ENCODE peak calls at places on chromosomes 7 and 10, in nine cellular contexts. One of them, this sample, is unnamed.

GRCh38 chr7:135169141-135169935 is 1.2 kb downstream of the CYREN start:
- DNase-seq in HepG2: peak; percentile 65
- DNase-seq in upper lobe of left lung: peak; percentile 69
- DNase-seq in colonic mucosa: peak; percentile 50
- DNase-seq in lower lobe of right lung: no peak
- DNase-seq in right lobe of liver: peak; percentile 75
- DNase-seq in spleen: peak; percentile 88
- DNase-seq in CD4-positive, alpha-beta T cell: peak; percentile 57
- DNase-seq in ovary: peak; percentile 39
- DNase-seq in this sample: peak; percentile 17

GRCh38 chr10:46273506-46274477 is 13.0 kb upstream of the ANTXRL start:
- DNase-seq in upper lobe of left lung: peak; percentile 20
- DNase-seq in CD4-positive, alpha-beta T cell: no peak
- DNase-seq in HepG2: peak; percentile 20
- DNase-seq in spleen: peak; percentile 57
- DNase-seq in right lobe of liver: peak; percentile 41
- DNase-seq in ovary: no peak
- DNase-seq in lower lobe of right lung: no peak
- DNase-seq in colonic mucosa: no peak
- DNase-seq in this sample: no peak

GRCh38 chr7:111138196-111138569 is 47.3 kb downstream of the LRRN3 start:
- DNase-seq in spleen: peak; percentile 71
- DNase-seq in lower lobe of right lung: peak; percentile 40
- DNase-seq in HepG2: no peak
- DNase-seq in CD4-positive, alpha-beta T cell: peak; percentile 40
- DNase-seq in upper lobe of left lung: no peak
- DNase-seq in ovary: no peak
- DNase-seq in right lobe of liver: peak; percentile 43
- DNase-seq in colonic mucosa: peak; percentile 26
- DNase-seq in this sample: no peak

GRCh38 chr7:152127229-152127628 is 101.8 kb downstream of the GALNT11 start:
- DNase-seq in right lobe of liver: no peak
- DNase-seq in ovary: no peak
- DNase-seq in HepG2: no peak
- DNase-seq in lower lobe of right lung: no peak
- DNase-seq in colonic mucosa: no peak
- DNase-seq in CD4-positive, alpha-beta T cell: no peak
- DNase-seq in upper lobe of left lung: no peak
- DNase-seq in spleen: no peak
- DNase-seq in this sample: no peak

GRCh38 chr10:132395704-132396494 is 1.1 kb upstream of the PWWP2B start:
- DNase-seq in HepG2: peak; percentile 62
- DNase-seq in lower lobe of right lung: peak; percentile 91
- DNase-seq in upper lobe of left lung: peak; percentile 87
- DNase-seq in CD4-positive, alpha-beta T cell: no peak
- DNase-seq in ovary: peak; percentile 92
- DNase-seq in spleen: peak; percentile 95
- DNase-seq in colonic mucosa: peak; percentile 83
- DNase-seq in right lobe of liver: peak; percentile 87
- DNase-seq in this sample: peak; percentile 57

GRCh38 chr10:27998178-27998953 is 513 bp downstream of the ODAD2 start:
- DNase-seq in CD4-positive, alpha-beta T cell: no peak
- DNase-seq in right lobe of liver: no peak
- DNase-seq in lower lobe of right lung: peak; percentile 55
- DNase-seq in HepG2: no peak
- DNase-seq in upper lobe of left lung: no peak
- DNase-seq in ovary: peak; percentile 68
- DNase-seq in spleen: peak; percentile 79
- DNase-seq in colonic mucosa: no peak
- DNase-seq in this sample: peak; percentile 16

GRCh38 chr10:31318854-31319601 is at the start of gene ZEB1:
- DNase-seq in right lobe of liver: peak; percentile 92
- DNase-seq in upper lobe of left lung: peak; percentile 91
- DNase-seq in spleen: peak; percentile 96
- DNase-seq in lower lobe of right lung: peak; percentile 86
- DNase-seq in HepG2: peak; percentile 89
- DNase-seq in colonic mucosa: peak; percentile 88
- DNase-seq in ovary: peak; percentile 87
- DNase-seq in CD4-positive, alpha-beta T cell: peak; percentile 91
- DNase-seq in this sample: peak; percentile 95

GRCh38 chr10:70695241-70696030 is 23.1 kb downstream of the ADAMTS14 start:
- DNase-seq in CD4-positive, alpha-beta T cell: no peak
- DNase-seq in spleen: no peak
- DNase-seq in colonic mucosa: no peak
- DNase-seq in upper lobe of left lung: no peak
- DNase-seq in lower lobe of right lung: no peak
- DNase-seq in right lobe of liver: no peak
- DNase-seq in HepG2: no peak
- DNase-seq in ovary: no peak
- DNase-seq in this sample: no peak

GRCh38 chr7:130150587-130150986 is 54.6 kb downstream of the TMEM209 start:
- DNase-seq in colonic mucosa: no peak
- DNase-seq in CD4-positive, alpha-beta T cell: no peak
- DNase-seq in HepG2: no peak
- DNase-seq in upper lobe of left lung: no peak
- DNase-seq in lower lobe of right lung: no peak
- DNase-seq in spleen: peak; percentile 77
- DNase-seq in right lobe of liver: no peak
- DNase-seq in ovary: no peak
- DNase-seq in this sample: no peak

GRCh38 chr7:84729284-84729683 is 457.6 kb downstream of the SEMA3D start:
- DNase-seq in lower lobe of right lung: no peak
- DNase-seq in HepG2: no peak
- DNase-seq in colonic mucosa: no peak
- DNase-seq in CD4-positive, alpha-beta T cell: no peak
- DNase-seq in upper lobe of left lung: no peak
- DNase-seq in right lobe of liver: no peak
- DNase-seq in spleen: no peak
- DNase-seq in ovary: no peak
- DNase-seq in this sample: peak; percentile 62

GRCh38 chr10:6002809-6003500 is 25.6 kb upstream of the IL15RA start:
- DNase-seq in right lobe of liver: no peak
- DNase-seq in ovary: no peak
- DNase-seq in HepG2: no peak
- DNase-seq in spleen: no peak
- DNase-seq in lower lobe of right lung: no peak
- DNase-seq in upper lobe of left lung: no peak
- DNase-seq in CD4-positive, alpha-beta T cell: no peak
- DNase-seq in colonic mucosa: peak; percentile 2
- DNase-seq in this sample: peak; percentile 7

GRCh38 chr10:99560277-99561126 is 27.8 kb downstream of the NKX2-3 start:
- DNase-seq in right lobe of liver: no peak
- DNase-seq in colonic mucosa: peak; percentile 75
- DNase-seq in ovary: no peak
- DNase-seq in CD4-positive, alpha-beta T cell: peak; percentile 26
- DNase-seq in upper lobe of left lung: peak; percentile 44
- DNase-seq in spleen: peak; percentile 38
- DNase-seq in lower lobe of right lung: no peak
- DNase-seq in HepG2: peak; percentile 55
- DNase-seq in this sample: peak; percentile 90

GRCh38 chr7:137408096-137408495 is 64.6 kb upstream of the PTN start:
- DNase-seq in colonic mucosa: no peak
- DNase-seq in spleen: no peak
- DNase-seq in HepG2: no peak
- DNase-seq in ovary: no peak
- DNase-seq in upper lobe of left lung: no peak
- DNase-seq in lower lobe of right lung: no peak
- DNase-seq in right lobe of liver: no peak
- DNase-seq in CD4-positive, alpha-beta T cell: no peak
- DNase-seq in this sample: no peak

GRCh38 chr7:47376991-47377590 is 204.8 kb downstream of the TNS3 start:
- DNase-seq in lower lobe of right lung: no peak
- DNase-seq in upper lobe of left lung: no peak
- DNase-seq in HepG2: no peak
- DNase-seq in right lobe of liver: no peak
- DNase-seq in ovary: no peak
- DNase-seq in colonic mucosa: no peak
- DNase-seq in CD4-positive, alpha-beta T cell: no peak
- DNase-seq in spleen: peak; percentile 42
- DNase-seq in this sample: no peak

DNA sequence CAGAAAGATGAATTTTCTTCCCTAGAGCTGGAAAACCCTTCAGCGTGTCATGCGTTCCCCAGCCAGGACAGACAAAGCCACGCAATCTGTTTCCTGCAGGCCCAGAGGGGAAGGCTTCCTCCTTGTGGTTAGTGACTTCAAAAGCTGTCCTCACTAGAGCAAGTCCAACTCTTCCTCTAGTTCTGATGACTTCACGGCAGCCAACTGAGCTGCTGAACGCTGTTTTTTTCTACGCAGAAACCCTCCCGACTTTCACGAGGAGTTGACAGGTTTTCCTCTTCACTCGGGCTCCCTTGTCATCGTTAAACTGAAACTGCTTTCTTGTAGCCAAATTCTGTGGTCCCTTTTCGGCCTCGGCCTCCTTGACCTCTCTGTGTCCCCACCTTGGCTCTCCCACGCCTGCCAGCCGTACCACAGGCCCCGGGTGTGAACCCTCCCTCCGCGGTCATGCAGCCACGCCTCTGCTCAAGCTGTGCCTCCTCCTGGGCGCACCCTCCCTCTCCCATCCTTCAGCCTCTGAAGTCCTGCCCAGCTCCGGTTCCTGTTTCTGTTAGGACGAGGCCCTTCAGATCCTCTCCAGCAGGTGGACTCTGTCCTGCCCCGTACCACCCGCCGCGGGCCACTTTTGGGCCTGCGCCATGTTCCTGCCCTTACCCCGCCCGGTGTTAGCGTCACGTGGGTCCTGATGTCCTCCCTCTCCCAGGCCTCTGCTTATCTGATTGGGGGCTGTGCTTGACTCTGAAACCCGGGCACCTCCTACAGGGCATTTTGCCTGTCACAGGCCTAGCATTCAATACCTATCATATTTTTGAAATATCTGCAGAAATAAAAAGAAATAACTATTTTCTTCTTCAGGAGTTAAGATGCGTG is 39.3 kb downstream of the CUX1 start:
- DNase-seq in spleen: peak; percentile 98
- DNase-seq in ovary: peak; percentile 87
- DNase-seq in HepG2: peak; percentile 95
- DNase-seq in upper lobe of left lung: peak; percentile 98
- DNase-seq in lower lobe of right lung: peak; percentile 96
- DNase-seq in right lobe of liver: peak; percentile 98
- DNase-seq in colonic mucosa: peak; percentile 97
- DNase-seq in CD4-positive, alpha-beta T cell: peak; percentile 74
- DNase-seq in this sample: no peak
- TF ChIP-seq CTCF in spleen: peak; percentile 91
- TF ChIP-seq CTCF in ovary: no peak
- TF ChIP-seq CTCF in HepG2: peak; percentile 77
- TF ChIP-seq CTCF in upper lobe of left lung: peak; percentile 50
- TF ChIP-seq CTCF in lower lobe of right lung: peak; percentile 51
- TF ChIP-seq CTCF in right lobe of liver: peak; percentile 57
- TF ChIP-seq CTCF in colonic mucosa: peak; percentile 41
- TF ChIP-seq CTCF in CD4-positive, alpha-beta T cell: peak; percentile 63
- TF ChIP-seq CTCF in this sample: peak; percentile 39

GRCh38 chr10:123445336-123445735 is 220.8 kb upstream of the GPR26 start:
- DNase-seq in colonic mucosa: no peak
- DNase-seq in HepG2: no peak
- DNase-seq in right lobe of liver: no peak
- DNase-seq in ovary: no peak
- DNase-seq in lower lobe of right lung: no peak
- DNase-seq in upper lobe of left lung: no peak
- DNase-seq in CD4-positive, alpha-beta T cell: no peak
- DNase-seq in spleen: peak; percentile 42
- DNase-seq in this sample: no peak
- H3K9me3 ChIP-seq in colonic mucosa: no peaks in the 10 kb centered on the region
- H3K9me3 ChIP-seq in HepG2: no peaks in the 10 kb centered on the region
- H3K9me3 ChIP-seq in right lobe of liver: no peaks in the 10 kb centered on the region
- H3K9me3 ChIP-seq in ovary: peaks cover 3% of the 10 kb centered on the region
- H3K9me3 ChIP-seq in lower lobe of right lung: no peaks in the 10 kb centered on the region
- H3K9me3 ChIP-seq in upper lobe of left lung: no peaks in the 10 kb centered on the region
- H3K9me3 ChIP-seq in CD4-positive, alpha-beta T cell: no peaks in the 10 kb centered on the region
- H3K9me3 ChIP-seq in spleen: no peaks in the 10 kb centered on the region
- H3K9me3 ChIP-seq in this sample: no peaks in the 10 kb centered on the region

DNA sequence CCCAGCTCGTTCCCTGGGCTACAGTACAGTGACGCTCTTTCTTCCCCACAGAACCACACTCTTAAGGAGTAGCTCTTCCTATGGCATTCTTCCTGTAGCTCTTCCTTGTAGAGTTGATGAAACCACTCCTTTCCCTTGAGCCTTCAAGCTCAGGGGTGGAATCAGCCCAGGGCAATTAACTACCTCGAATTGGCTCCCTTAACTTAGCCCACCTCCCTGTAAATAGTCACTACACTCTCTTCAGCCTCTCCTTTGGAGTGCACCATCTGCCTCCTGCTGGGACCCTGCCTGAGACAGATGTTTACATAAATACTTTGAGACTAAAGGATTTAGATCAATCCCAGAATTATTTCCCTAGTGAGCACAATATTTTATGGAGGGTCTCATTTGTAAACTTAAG is 537.8 kb upstream of the AUTS2 start:
- DNase-seq in right lobe of liver: no peak
- DNase-seq in CD4-positive, alpha-beta T cell: no peak
- DNase-seq in lower lobe of right lung: no peak
- DNase-seq in ovary: no peak
- DNase-seq in spleen: no peak
- DNase-seq in colonic mucosa: no peak
- DNase-seq in HepG2: no peak
- DNase-seq in upper lobe of left lung: no peak
- DNase-seq in this sample: no peak
- TF ChIP-seq CTCF in right lobe of liver: no peak
- TF ChIP-seq CTCF in CD4-positive, alpha-beta T cell: no peak
- TF ChIP-seq CTCF in lower lobe of right lung: no peak
- TF ChIP-seq CTCF in ovary: no peak
- TF ChIP-seq CTCF in spleen: no peak
- TF ChIP-seq CTCF in colonic mucosa: no peak
- TF ChIP-seq CTCF in HepG2: no peak
- TF ChIP-seq CTCF in upper lobe of left lung: no peak
- TF ChIP-seq CTCF in this sample: no peak

GRCh38 chr7:158559356-158559755 is 28.3 kb downstream of the PTPRN2 start:
- DNase-seq in ovary: no peak
- DNase-seq in right lobe of liver: no peak
- DNase-seq in colonic mucosa: no peak
- DNase-seq in HepG2: no peak
- DNase-seq in lower lobe of right lung: no peak
- DNase-seq in CD4-positive, alpha-beta T cell: no peak
- DNase-seq in spleen: no peak
- DNase-seq in upper lobe of left lung: no peak
- DNase-seq in this sample: no peak

GRCh38 chr7:158558816-158559215 is 28.8 kb downstream of the PTPRN2 start:
- DNase-seq in spleen: no peak
- DNase-seq in upper lobe of left lung: no peak
- DNase-seq in lower lobe of right lung: no peak
- DNase-seq in right lobe of liver: no peak
- DNase-seq in HepG2: no peak
- DNase-seq in ovary: no peak
- DNase-seq in colonic mucosa: no peak
- DNase-seq in CD4-positive, alpha-beta T cell: no peak
- DNase-seq in this sample: no peak

GRCh38 chr7:158555034-158555520 is 32.5 kb downstream of the PTPRN2 start:
- DNase-seq in HepG2: no peak
- DNase-seq in ovary: no peak
- DNase-seq in lower lobe of right lung: no peak
- DNase-seq in spleen: no peak
- DNase-seq in colonic mucosa: no peak
- DNase-seq in upper lobe of left lung: no peak
- DNase-seq in right lobe of liver: no peak
- DNase-seq in CD4-positive, alpha-beta T cell: no peak
- DNase-seq in this sample: no peak

GRCh38 chr7:158557441-158557755 is 30.2 kb downstream of the PTPRN2 start:
- DNase-seq in upper lobe of left lung: no peak
- DNase-seq in ovary: no peak
- DNase-seq in colonic mucosa: no peak
- DNase-seq in lower lobe of right lung: no peak
- DNase-seq in CD4-positive, alpha-beta T cell: no peak
- DNase-seq in HepG2: no peak
- DNase-seq in spleen: no peak
- DNase-seq in right lobe of liver: no peak
- DNase-seq in this sample: no peak

GRCh38 chr7:158556721-158557440 is 30.7 kb downstream of the PTPRN2 start:
- DNase-seq in lower lobe of right lung: no peak
- DNase-seq in colonic mucosa: no peak
- DNase-seq in HepG2: no peak
- DNase-seq in right lobe of liver: no peak
- DNase-seq in ovary: no peak
- DNase-seq in CD4-positive, alpha-beta T cell: no peak
- DNase-seq in spleen: no peak
- DNase-seq in upper lobe of left lung: no peak
- DNase-seq in this sample: no peak
- H3K9me3 ChIP-seq in lower lobe of right lung: no peaks in the 10 kb centered on the region
- H3K9me3 ChIP-seq in colonic mucosa: no peaks in the 10 kb centered on the region
- H3K9me3 ChIP-seq in HepG2: no peaks in the 10 kb centered on the region
- H3K9me3 ChIP-seq in right lobe of liver: no peaks in the 10 kb centered on the region
- H3K9me3 ChIP-seq in ovary: no peaks in the 10 kb centered on the region
- H3K9me3 ChIP-seq in CD4-positive, alpha-beta T cell: no peaks in the 10 kb centered on the region
- H3K9me3 ChIP-seq in spleen: no peaks in the 10 kb centered on the region
- H3K9me3 ChIP-seq in upper lobe of left lung: no peaks in the 10 kb centered on the region
- H3K9me3 ChIP-seq in this sample: no peaks in the 10 kb centered on the region

This sample was measured in cardiac muscle cell.